ENCODE peak calls at places on chromosomes 13 and 19, in six cellular contexts. A is left cardiac atrium; W is stimulated activated CD8-positive, alpha-beta memory T cell treated with anti-CD3 and anti-CD28 coated beads, Interleukin-7, amount 100 ng/mL, for 4 hours; Y is left ventricle myocardium superior; H is stimulated activated CD4-positive, alpha-beta T cell treated with anti-CD3 and anti-CD28 coated beads, TNF-alpha, amount 100 ng/mL, for 4 hours; E is amniotic stem cell. V is an unnamed sample.

GRCh38 chr19:10961073-10961762 is 388 bp downstream of the SMARCA4 start:
- DNase-seq in A (peak), W (no peak), Y (peak), H (no peak), E (no peak), V (no peak)

GRCh38 chr19:40281381-40282208 is 3.5 kb downstream of the AKT2 start:
- DNase-seq in A (no peak), W (no peak), Y (no peak), H (no peak), E (no peak), V (no peak)

GRCh38 chr13:107476068-107476467 is 739.3 kb downstream of the LIG4 start:
- DNase-seq in A (no peak), W (no peak), Y (no peak), H (no peak), E (peak), V (no peak)

GRCh38 chr19:22623841-22624221 is 10.3 kb upstream of the ZNF492 start:
- DNase-seq in A (no peak), W (no peak), Y (no peak), H (no peak), E (no peak), V (no peak)

GRCh38 chr19:15841875-15842569 is 26.6 kb upstream of the OR10H1 start:
- DNase-seq in A (no peak), W (no peak), Y (no peak), H (no peak), E (no peak), V (no peak)

GRCh38 chr19:53520547-53521372 is 17.2 kb upstream of the ZNF331 start:
- DNase-seq in A (peak), W (peak), Y (peak), H (peak), E (peak), V (no peak)

GRCh38 chr19:3057275-3057714 is 5.0 kb downstream of the TLE5 start:
- DNase-seq in A (peak), W (no peak), Y (peak), H (no peak), E (no peak), V (no peak)

GRCh38 chr19:22622901-22623840 is 11.0 kb upstream of the ZNF492 start:
- DNase-seq in A (peak), W (no peak), Y (peak), H (no peak), E (no peak), V (no peak)

GRCh38 chr19:33830264-33830663 is 33.6 kb downstream of the KCTD15 start:
- DNase-seq in A (no peak), W (no peak), Y (no peak), H (no peak), E (no peak), V (no peak)

GRCh38 chr13:59422646-59423045 is 741.1 kb downstream of the DIAPH3 start:
- DNase-seq in A (no peak), W (no peak), Y (no peak), H (no peak), E (no peak), V (no peak)

GRCh38 chr13:76822691-76823267 is 63.4 kb downstream of the KCTD12 start:
- DNase-seq in A (no peak), W (no peak), Y (no peak), H (no peak), E (no peak), V (no peak)

GRCh38 chr13:99626461-99627082 is 125.3 kb downstream of the TM9SF2 start:
- DNase-seq in A (no peak), W (no peak), Y (no peak), H (no peak), E (peak), V (peak)

GRCh38 chr13:46520188-46520587 is 32.8 kb upstream of the LRCH1 start:
- DNase-seq in A (no peak), W (no peak), Y (no peak), H (no peak), E (no peak), V (no peak)

GRCh38 chr13:53112522-53112921 is 83.9 kb downstream of the OLFM4 start:
- DNase-seq in A (no peak), W (no peak), Y (no peak), H (no peak), E (no peak), V (no peak)

GRCh38 chr13:29674532-29674931 is 79.0 kb upstream of the SLC7A1 start:
- DNase-seq in A (no peak), W (no peak), Y (no peak), H (no peak), E (no peak), V (no peak)

GRCh38 chr19:54439174-54439851 is 9.7 kb upstream of the LENG8 start:
- DNase-seq in A (no peak), W (no peak), Y (no peak), H (no peak), E (no peak), V (no peak)

GRCh38 chr13:30466358-30466714 is 600 bp upstream of the HMGB1 start:
- DNase-seq in A (no peak), W (no peak), Y (no peak), H (no peak), E (no peak), V (no peak)

V was measured in HCT116.